ENCODE peak calls at places on chromosomes 11 and 22, in eight cellular contexts. I, O, U, Z, A, D, T and B are unnamed samples.

GRCh38 chr11:58575377-58576020 is at the start of gene LPXN:
- DNase-seq in I (peak; percentile 53), O (no peak), U (no peak), Z (no peak), A (no peak), D (no peak), T (peak; percentile 81), B (peak; percentile 84)

GRCh38 chr11:6925636-6926207 is 504 bp upstream of the ZNF215 start:
- DNase-seq in I (peak; percentile 8), O (no peak), U (no peak), Z (no peak), A (no peak), D (peak; percentile 49), T (peak; percentile 40), B (peak; percentile 19)

GRCh38 chr11:70128435-70128906 is 50.4 kb downstream of the ANO1 start:
- DNase-seq in I (no peak), O (no peak), U (no peak), Z (no peak), A (peak; percentile 14), D (peak; percentile 49), T (no peak), B (no peak)

GRCh38 chr11:30488304-30488998 is 97.7 kb downstream of the MPPED2 start:
- DNase-seq in I (peak; percentile 28), O (peak; percentile 58), U (no peak), Z (no peak), A (peak; percentile 93), D (no peak), T (no peak), B (no peak)

GRCh38 chr11:61129608-61130523 is 27.6 kb downstream of the CD5 start:
- DNase-seq in I (peak; percentile 80), O (peak; percentile 90), U (peak; percentile 85), Z (peak; percentile 90), A (peak; percentile 82), D (peak; percentile 96), T (peak; percentile 87), B (peak; percentile 91)

GRCh38 chr11:46249103-46249942 is 28.1 kb upstream of the CREB3L1 start:
- DNase-seq in I (peak; percentile 59), O (no peak), U (no peak), Z (no peak), A (no peak), D (no peak), T (peak; percentile 77), B (no peak)

GRCh38 chr11:125638315-125638714 is 13.4 kb downstream of the CHEK1 start:
- DNase-seq in I (no peak), O (no peak), U (no peak), Z (no peak), A (peak; percentile 29), D (no peak), T (no peak), B (no peak)

GRCh38 chr11:91904792-91905785 is 319.5 kb upstream of the FAT3 start:
- DNase-seq in I (no peak), O (no peak), U (no peak), Z (no peak), A (no peak), D (no peak), T (no peak), B (no peak)

GRCh38 chr11:104843150-104843837 is 55.0 kb downstream of the CASP12 start:
- DNase-seq in I (no peak), O (no peak), U (no peak), Z (no peak), A (no peak), D (no peak), T (no peak), B (no peak)

GRCh38 chr11:104841973-104842372 is 56.3 kb downstream of the CASP12 start:
- DNase-seq in I (no peak), O (no peak), U (no peak), Z (no peak), A (no peak), D (no peak), T (no peak), B (no peak)

GRCh38 chr11:104841185-104841584 is 57.1 kb downstream of the CASP12 start:
- DNase-seq in I (no peak), O (no peak), U (no peak), Z (no peak), A (no peak), D (peak; percentile 3), T (no peak), B (no peak)

DNA sequence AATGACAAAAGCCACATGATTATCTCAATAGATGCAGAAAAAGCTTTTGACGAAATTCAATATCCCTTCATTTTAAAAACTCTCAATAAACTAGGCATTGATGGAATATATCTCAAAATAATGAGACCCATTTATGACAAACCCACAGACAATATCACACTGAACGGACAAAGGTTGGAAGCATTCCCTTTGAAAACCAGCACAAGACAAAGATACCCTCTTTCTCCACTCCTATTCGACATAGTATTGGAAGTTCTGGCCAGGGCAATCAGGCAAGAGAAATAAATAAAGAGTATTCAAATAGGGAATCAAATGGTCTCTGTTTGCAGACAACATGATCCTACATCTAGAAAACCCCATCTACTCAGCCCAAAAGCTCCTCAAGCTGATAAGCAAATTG is 52.0 kb downstream of the CASP12 start:
- DNase-seq in I (no peak), O (no peak), U (no peak), Z (no peak), A (no peak), D (no peak), T (no peak), B (no peak)
- TF ChIP-seq CTCF in I (no peak), O (no peak), U (no peak), Z (no peak), A (no peak), D (no peak), T (no peak), B (no peak)

GRCh38 chr22:43090130-43090789 is 1.1 kb upstream of the TTLL1 start:
- DNase-seq in I (peak; percentile 87), O (peak; percentile 48), U (peak; percentile 52), Z (peak; percentile 58), A (peak; percentile 88), D (no peak), T (peak; percentile 93), B (peak; percentile 78)
- TF ChIP-seq CTCF in I (peak; percentile 41), O (no peak), U (peak; percentile 17), Z (peak; percentile 41), A (peak; percentile 89), D (peak; percentile 41), T (peak; percentile 54), B (peak; percentile 72)

DNA sequence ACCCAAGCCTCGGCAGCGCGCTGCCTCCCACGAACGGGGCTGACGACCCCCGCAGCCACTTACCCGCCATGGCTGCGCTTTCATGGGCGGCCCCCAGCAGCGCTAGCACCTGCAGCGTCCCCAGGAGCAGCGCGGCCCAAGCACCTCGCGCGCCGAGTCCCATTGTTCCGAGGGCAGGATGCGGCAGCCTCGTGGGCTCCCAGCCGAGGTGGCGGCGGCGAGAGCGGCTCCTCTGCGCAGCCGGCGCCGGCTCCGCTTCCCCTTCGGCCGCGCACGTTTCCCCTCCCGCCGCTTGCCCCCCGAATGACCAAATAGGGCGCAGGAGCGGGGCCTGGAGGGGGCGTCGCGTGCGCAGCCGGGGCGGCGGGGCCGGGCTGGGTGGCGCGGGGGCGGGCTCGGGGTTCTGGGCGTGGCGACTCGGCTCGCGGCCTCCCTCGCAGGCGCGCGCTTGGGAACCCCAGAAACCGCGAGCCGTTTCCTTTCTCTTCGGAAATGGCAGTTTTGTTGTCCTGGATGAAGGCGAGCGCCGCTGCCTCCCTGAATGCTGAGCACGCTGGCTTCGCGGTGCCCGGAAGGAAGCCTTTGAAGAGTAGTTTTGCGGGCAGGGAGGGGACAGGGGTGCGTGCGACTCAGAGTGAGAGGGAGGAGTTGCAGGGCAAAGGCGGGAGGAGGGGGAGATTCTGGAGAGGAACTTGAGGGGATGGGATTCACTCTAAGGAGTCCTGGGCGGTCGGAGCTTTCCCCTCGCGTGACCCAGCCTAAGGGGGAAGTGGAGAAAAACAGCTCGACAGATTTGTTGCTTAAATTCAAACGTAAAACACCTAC is at the start of gene TMEM123:
- DNase-seq in I (peak; percentile 46), O (peak; percentile 81), U (peak; percentile 85), Z (peak; percentile 84), A (peak; percentile 71), D (peak; percentile 87), T (peak; percentile 44), B (peak; percentile 57)
- TF ChIP-seq CTCF in I (no peak), O (no peak), U (no peak), Z (peak; percentile 17), A (peak; percentile 33), D (peak; percentile 8), T (no peak), B (peak; percentile 36)

GRCh38 chr11:15034687-15035267 is 38.6 kb upstream of the CALCB start:
- DNase-seq in I (no peak), O (no peak), U (no peak), Z (no peak), A (no peak), D (no peak), T (no peak), B (no peak)

GRCh38 chr11:15035283-15035682 is 38.1 kb upstream of the CALCB start:
- DNase-seq in I (no peak), O (no peak), U (no peak), Z (no peak), A (no peak), D (peak; percentile 76), T (no peak), B (no peak)

GRCh38 chr11:15038963-15039362 is 34.4 kb upstream of the CALCB start:
- DNase-seq in I (peak; percentile 37), O (no peak), U (no peak), Z (no peak), A (no peak), D (peak; percentile 30), T (peak; percentile 55), B (peak; percentile 15)
- TF ChIP-seq CTCF in I (peak; percentile 21), O (no peak), U (no peak), Z (no peak), A (peak; percentile 19), D (peak; percentile 73), T (peak; percentile 48), B (peak; percentile 48)

DNA sequence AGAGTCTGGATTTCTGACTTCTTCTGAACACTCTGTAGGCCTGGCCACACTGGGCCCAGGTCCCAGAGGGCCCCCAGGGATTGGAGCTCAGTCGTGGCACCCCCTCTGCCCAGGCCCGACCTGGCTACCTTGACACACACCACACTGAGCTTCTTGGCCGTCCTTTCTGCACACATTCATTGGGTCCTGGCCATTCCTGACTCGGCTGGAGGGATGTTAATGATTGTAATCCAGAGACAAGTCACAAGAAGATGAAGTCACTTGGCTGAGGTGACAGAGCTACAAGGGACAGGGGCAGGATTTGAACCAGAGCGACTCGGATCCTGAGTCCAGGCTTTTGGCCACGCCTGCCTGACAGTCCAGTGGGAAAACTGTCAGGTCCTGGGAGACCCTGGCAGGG is 23.9 kb upstream of the PDGFB start:
- DNase-seq in I (no peak), O (no peak), U (no peak), Z (no peak), A (no peak), D (no peak), T (no peak), B (no peak)
- TF ChIP-seq CTCF in I (no peak), O (no peak), U (no peak), Z (no peak), A (no peak), D (no peak), T (no peak), B (no peak)

GRCh38 chr11:79439893-79440450 is 858 bp downstream of the TENM4 start:
- DNase-seq in I (no peak), O (no peak), U (peak; percentile 28), Z (peak; percentile 23), A (no peak), D (peak; percentile 65), T (no peak), B (no peak)
- TF ChIP-seq CTCF in I (no peak), O (no peak), U (no peak), Z (no peak), A (no peak), D (no peak), T (no peak), B (peak; percentile 35)